ENCODE peak calls at places on chromosomes 1 and 21, in five cellular contexts. K is choroid plexus epithelial cell, A is fibroblast of pulmonary artery, J is psoas muscle, G is Caco-2. W is an unnamed sample.

GRCh38 chr1:36885537-36886441 is 148.5 kb downstream of the GRIK3 start:
- DNase-seq in K (no peak), A (no peak), J (no peak), G (no peak), W (no peak)

GRCh38 chr1:50610563-50610962 is 187.3 kb upstream of the DMRTA2 start:
- DNase-seq in K (no peak), A (no peak), J (no peak), G (no peak), W (no peak)

GRCh38 chr1:1024421-1025415 is 4.8 kb downstream of the AGRN start:
- DNase-seq in K (peak; percentile 52), A (peak; percentile 21), J (no peak), G (peak; percentile 92), W (no peak)

GRCh38 chr21:46545911-46546310 is 59.0 kb downstream of the S100B start:
- DNase-seq in K (no peak), A (no peak), J (no peak), G (no peak), W (no peak)

GRCh38 chr1:150563340-150564038 is 14.3 kb downstream of the ADAMTSL4 start:
- DNase-seq in K (peak; percentile 51), A (peak; percentile 69), J (no peak), G (no peak), W (peak; percentile 44)

GRCh38 chr1:207863893-207864535 is 46.9 kb downstream of the CD34 start:
- DNase-seq in K (no peak), A (no peak), J (no peak), G (no peak), W (no peak)

GRCh38 chr1:215284966-215285365 is 202.4 kb downstream of the KCNK2 start:
- DNase-seq in K (no peak), A (no peak), J (no peak), G (no peak), W (no peak)

GRCh38 chr1:36847186-36847585 is 187.1 kb downstream of the GRIK3 start:
- DNase-seq in K (no peak), A (no peak), J (no peak), G (no peak), W (no peak)

GRCh38 chr21:27058673-27059365 is 91.9 kb upstream of the ADAMTS5 start:
- DNase-seq in K (no peak), A (peak; percentile 15), J (no peak), G (no peak), W (peak; percentile 48)

GRCh38 chr1:37498872-37499617 is 15.5 kb downstream of the MEAF6 start:
- DNase-seq in K (peak; percentile 70), A (peak; percentile 73), J (no peak), G (no peak), W (no peak)

GRCh38 chr1:201175820-201176500 is 14.7 kb upstream of the IGFN1 start:
- DNase-seq in K (no peak), A (no peak), J (no peak), G (no peak), W (no peak)

GRCh38 chr1:71033136-71033535 is 14.5 kb downstream of the PTGER3 start:
- DNase-seq in K (no peak), A (no peak), J (no peak), G (no peak), W (no peak)

GRCh38 chr21:35885942-35886541 is 174.3 kb downstream of the SETD4 start:
- DNase-seq in K (no peak), A (no peak), J (no peak), G (no peak), W (no peak)

GRCh38 chr1:147073062-147073432 is 99.2 kb downstream of the PRKAB2 start:
- DNase-seq in K (no peak), A (no peak), J (no peak), G (no peak), W (no peak)

GRCh38 chr1:108199781-108200626 is at the start of gene SLC25A24:
- DNase-seq in K (peak; percentile 77), A (peak; percentile 77), J (peak; percentile 82), G (peak; percentile 80), W (peak; percentile 81)

GRCh38 chr21:44542716-44543115 is 2.7 kb upstream of the KRTAP10-1 start:
- DNase-seq in K (no peak), A (no peak), J (no peak), G (no peak), W (no peak)

GRCh38 chr1:232868793-232869491 is 63.7 kb downstream of the MAP10 start:
- DNase-seq in K (peak; percentile 96), A (peak; percentile 76), J (peak; percentile 40), G (no peak), W (peak; percentile 79)

GRCh38 chr1:125087247-125087646 is 3902.5 kb downstream of the SRGAP2C start:
- DNase-seq in K (no peak), A (no peak), J (no peak), G (no peak), W (no peak)

GRCh38 chr1:165137551-165138316 is 218.8 kb downstream of the LMX1A start:
- DNase-seq in K (no peak), A (no peak), J (no peak), G (peak; percentile 93), W (no peak)

GRCh38 chr1:72282271-72282656 is at the start of gene NEGR1:
- DNase-seq in K (peak; percentile 55), A (peak; percentile 70), J (peak; percentile 51), G (no peak), W (peak; percentile 64)

GRCh38 chr1:18711561-18712253 is 81.1 kb downstream of the PAX7 start:
- DNase-seq in K (no peak), A (no peak), J (no peak), G (no peak), W (no peak)

GRCh38 chr1:11948822-11949458 is 14.4 kb downstream of the PLOD1 start:
- DNase-seq in K (no peak), A (peak; percentile 35), J (no peak), G (no peak), W (no peak)

GRCh38 chr1:156816561-156817328 is at the start of gene SH2D2A:
- DNase-seq in K (peak; percentile 74), A (peak; percentile 66), J (no peak), G (no peak), W (peak; percentile 47)

GRCh38 chr1:105793541-105794146 is 1262.8 kb upstream of the PRMT6 start:
- DNase-seq in K (peak; percentile 35), A (peak; percentile 43), J (no peak), G (peak; percentile 36), W (peak; percentile 2)

GRCh38 chr1:184222561-184223157 is 164.2 kb upstream of the C1orf21 start:
- DNase-seq in K (peak; percentile 65), A (peak; percentile 74), J (peak; percentile 43), G (no peak), W (peak; percentile 54)

GRCh38 chr1:169878498-169878897 is 15.2 kb downstream of the SCYL3 start:
- DNase-seq in K (no peak), A (no peak), J (no peak), G (no peak), W (no peak)

GRCh38 chr1:165381745-165382530 is 25.4 kb upstream of the LMX1A start:
- DNase-seq in K (no peak), A (no peak), J (no peak), G (no peak), W (peak; percentile 11)

GRCh38 chr1:222592171-222592570 is 2.4 kb upstream of the TAF1A start:
- DNase-seq in K (peak; percentile 2), A (no peak), J (no peak), G (no peak), W (no peak)

GRCh38 chr1:91792393-91793032 is 93.4 kb downstream of the TGFBR3 start:
- DNase-seq in K (no peak), A (no peak), J (no peak), G (no peak), W (peak; percentile 78)

GRCh38 chr1:77416692-77417450 is 135.1 kb downstream of the AK5 start:
- DNase-seq in K (peak; percentile 63), A (peak; percentile 52), J (no peak), G (no peak), W (no peak)

DNA sequence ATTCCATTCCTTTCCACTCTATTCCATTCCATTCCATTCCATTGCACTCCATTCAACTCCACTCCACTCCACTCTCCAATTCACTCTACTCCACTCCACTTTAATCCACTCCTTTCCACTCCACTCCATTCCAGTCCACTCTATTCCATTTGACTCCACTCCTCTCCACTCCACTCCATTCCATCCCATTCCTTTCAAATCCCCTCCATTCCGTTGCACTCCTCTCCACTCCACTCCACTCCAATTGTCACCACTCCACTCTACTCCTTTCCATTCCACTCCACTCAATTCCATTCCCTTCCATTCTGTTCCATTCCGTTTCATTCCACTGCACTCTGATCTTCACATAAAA is 2563.7 kb upstream of the TPTE start:
- DNase-seq in K (no peak), A (no peak), J (no peak), G (no peak), W (no peak)
- H3K4me3 ChIP-seq in K (no peak overlapping the region), A (no peak overlapping the region), J (no peak overlapping the region), G (no peak overlapping the region), W (no peak overlapping the region)

DNA sequence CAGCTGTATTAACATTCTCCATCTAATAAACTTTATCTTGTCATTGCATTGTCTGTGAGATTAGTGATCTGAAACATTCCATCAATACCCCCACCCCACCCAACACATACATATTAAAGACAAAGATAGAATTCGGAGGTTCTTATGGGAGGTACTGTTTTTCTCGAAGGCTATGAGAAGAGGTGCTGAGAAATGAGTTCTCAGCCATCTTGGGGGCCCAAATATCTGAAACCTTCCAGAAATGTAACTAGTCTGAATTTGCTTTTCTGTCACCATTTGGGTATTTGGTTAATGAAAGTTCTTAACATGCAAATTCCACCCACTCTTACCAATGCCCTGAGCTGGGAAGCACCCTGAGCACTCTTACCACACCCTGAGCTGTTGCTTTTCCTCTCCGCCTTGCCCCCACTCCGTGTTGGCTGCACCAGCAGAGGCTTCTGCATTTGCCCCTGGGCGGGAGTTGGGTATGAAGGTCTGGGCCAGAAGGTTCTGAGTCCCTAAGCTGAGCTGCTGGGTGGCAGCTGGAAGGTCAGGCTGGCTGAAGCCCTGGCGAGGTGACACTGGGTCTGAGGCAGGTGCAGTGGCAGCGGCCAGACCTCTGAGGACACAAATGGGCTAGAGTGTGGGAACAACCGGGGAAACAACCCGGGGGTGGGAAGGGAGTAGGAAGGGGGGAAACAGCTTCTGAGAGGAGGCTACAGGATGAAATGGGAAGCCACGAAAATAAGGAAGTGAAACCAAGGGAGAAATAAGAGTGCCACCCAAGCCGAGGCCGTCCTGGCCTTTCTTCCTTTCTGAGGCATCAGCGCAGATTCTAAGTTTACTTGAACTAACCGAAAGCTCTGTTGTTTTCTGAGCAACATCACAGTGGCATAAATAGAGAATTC is 26.4 kb upstream of the IER5 start:
- DNase-seq in K (no peak), A (no peak), J (peak; percentile 60), G (no peak), W (no peak)
- H3K4me3 ChIP-seq in K (no peak overlapping the region), A (no peak overlapping the region), J (peak overlapping the region; percentile 54), G (no peak overlapping the region), W (no peak overlapping the region)

DNA sequence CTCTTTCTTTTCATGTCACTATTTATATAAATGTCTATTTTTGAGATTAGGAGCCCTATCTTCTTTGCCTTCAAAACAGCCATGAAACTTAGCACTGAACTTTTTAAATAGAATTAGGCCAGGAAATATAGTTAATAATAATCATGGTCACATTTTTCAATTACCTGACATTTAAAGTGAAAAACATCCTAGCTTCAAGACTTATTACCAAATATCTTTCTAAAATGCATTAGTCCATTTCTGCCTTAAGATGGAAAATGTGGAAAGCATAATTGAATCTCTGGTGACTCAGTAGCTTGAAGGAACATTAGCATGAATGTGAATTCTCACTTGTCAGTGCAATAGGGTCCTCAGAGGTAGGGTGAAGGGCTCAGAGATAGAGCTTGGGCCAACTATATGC is 18.7 kb upstream of the RGS4 start:
- DNase-seq in K (no peak), A (no peak), J (no peak), G (no peak), W (no peak)
- H3K4me3 ChIP-seq in K (no peak overlapping the region), A (no peak overlapping the region), J (no peak overlapping the region), G (no peak overlapping the region), W (no peak overlapping the region)

DNA sequence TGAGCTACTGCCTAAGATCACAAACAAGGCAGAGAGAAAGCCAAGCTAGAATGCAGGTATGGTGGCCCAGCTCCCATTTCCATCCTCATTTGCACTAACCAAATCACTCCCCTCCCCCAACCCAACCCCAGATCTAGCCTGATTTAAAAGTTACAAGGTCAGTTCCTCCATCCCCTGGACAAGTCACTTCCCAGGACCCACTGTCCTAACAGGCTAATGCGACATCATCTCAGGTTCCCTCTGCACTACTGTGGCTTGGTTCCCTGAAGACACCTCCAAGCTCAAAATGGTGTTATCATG is 2.4 kb downstream of the F11R start:
- DNase-seq in K (no peak), A (no peak), J (no peak), G (no peak), W (no peak)
- H3K4me3 ChIP-seq in K (no peak overlapping the region), A (peak overlapping the region; percentile 19), J (no peak overlapping the region), G (peak overlapping the region; percentile 5), W (no peak overlapping the region)

W was measured in fibroblast of villous mesenchyme.